ENCODE peak calls at places on chromosomes 6 and 20, in five cellular contexts. One of them, this sample, is unnamed.

GRCh38 chr6:8322659-8323058 is 112.7 kb downstream of the SLC35B3 start:
- DNase-seq in mucosa of descending colon: no peak
- DNase-seq in GM20000: no peak
- DNase-seq in choroid plexus epithelial cell: no peak
- DNase-seq in HFFc6: no peak
- DNase-seq in this sample: no peak

GRCh38 chr6:16182428-16182827 is 53.5 kb downstream of the MYLIP start:
- DNase-seq in mucosa of descending colon: no peak
- DNase-seq in GM20000: no peak
- DNase-seq in choroid plexus epithelial cell: no peak
- DNase-seq in HFFc6: no peak
- DNase-seq in this sample: no peak

GRCh38 chr6:149094156-149094555 is 223.4 kb upstream of the TAB2 start:
- DNase-seq in mucosa of descending colon: no peak
- DNase-seq in GM20000: no peak
- DNase-seq in choroid plexus epithelial cell: peak; percentile 56
- DNase-seq in HFFc6: peak; percentile 3
- DNase-seq in this sample: peak; percentile 26

GRCh38 chr20:18727032-18727508 is 86.5 kb upstream of the SCP2D1 start:
- DNase-seq in mucosa of descending colon: peak; percentile 40
- DNase-seq in GM20000: no peak
- DNase-seq in choroid plexus epithelial cell: no peak
- DNase-seq in HFFc6: no peak
- DNase-seq in this sample: no peak

GRCh38 chr6:48389146-48390043 is 278.4 kb upstream of the PTCHD4 start:
- DNase-seq in mucosa of descending colon: peak; percentile 64
- DNase-seq in GM20000: no peak
- DNase-seq in choroid plexus epithelial cell: no peak
- DNase-seq in HFFc6: no peak
- DNase-seq in this sample: peak; percentile 2

GRCh38 chr6:1797801-1798200 is 188.1 kb downstream of the FOXC1 start:
- DNase-seq in mucosa of descending colon: no peak
- DNase-seq in GM20000: no peak
- DNase-seq in choroid plexus epithelial cell: peak; percentile 61
- DNase-seq in HFFc6: peak; percentile 29
- DNase-seq in this sample: no peak

GRCh38 chr20:11438412-11438811 is 479.3 kb upstream of the BTBD3 start:
- DNase-seq in mucosa of descending colon: no peak
- DNase-seq in GM20000: no peak
- DNase-seq in choroid plexus epithelial cell: no peak
- DNase-seq in HFFc6: no peak
- DNase-seq in this sample: no peak

GRCh38 chr6:125952764-125953501 is 3.6 kb upstream of the HINT3 start:
- DNase-seq in mucosa of descending colon: peak; percentile 55
- DNase-seq in GM20000: peak; percentile 28
- DNase-seq in choroid plexus epithelial cell: peak; percentile 50
- DNase-seq in HFFc6: peak; percentile 33
- DNase-seq in this sample: peak; percentile 63

GRCh38 chr20:18750735-18751134 is 62.8 kb upstream of the SCP2D1 start:
- DNase-seq in mucosa of descending colon: no peak
- DNase-seq in GM20000: no peak
- DNase-seq in choroid plexus epithelial cell: no peak
- DNase-seq in HFFc6: no peak
- DNase-seq in this sample: no peak

GRCh38 chr6:54916858-54917257 is 70.3 kb downstream of the FAM83B start:
- DNase-seq in mucosa of descending colon: no peak
- DNase-seq in GM20000: no peak
- DNase-seq in choroid plexus epithelial cell: no peak
- DNase-seq in HFFc6: peak; percentile 50
- DNase-seq in this sample: peak; percentile 74

GRCh38 chr6:118719351-118720124 is 68.1 kb upstream of the CEP85L start:
- DNase-seq in mucosa of descending colon: no peak
- DNase-seq in GM20000: peak; percentile 42
- DNase-seq in choroid plexus epithelial cell: no peak
- DNase-seq in HFFc6: no peak
- DNase-seq in this sample: no peak

GRCh38 chr6:39808934-39809333 is 16.8 kb downstream of the DAAM2 start:
- DNase-seq in mucosa of descending colon: no peak
- DNase-seq in GM20000: no peak
- DNase-seq in choroid plexus epithelial cell: no peak
- DNase-seq in HFFc6: no peak
- DNase-seq in this sample: no peak

GRCh38 chr20:3045816-3046676 is at the start of gene MRPS26:
- DNase-seq in mucosa of descending colon: peak; percentile 94
- DNase-seq in GM20000: peak; percentile 97
- DNase-seq in choroid plexus epithelial cell: peak; percentile 83
- DNase-seq in HFFc6: peak; percentile 78
- DNase-seq in this sample: peak; percentile 87
- TF ChIP-seq CTCF in mucosa of descending colon: no peak
- TF ChIP-seq CTCF in GM20000: no peak
- TF ChIP-seq CTCF in choroid plexus epithelial cell: no peak
- TF ChIP-seq CTCF in HFFc6: no peak
- TF ChIP-seq CTCF in this sample: no peak

GRCh38 chr6:160048471-160048870 is 73.1 kb upstream of the SLC22A1 start:
- DNase-seq in mucosa of descending colon: no peak
- DNase-seq in GM20000: no peak
- DNase-seq in choroid plexus epithelial cell: no peak
- DNase-seq in HFFc6: no peak
- DNase-seq in this sample: no peak
- TF ChIP-seq CTCF in mucosa of descending colon: no peak
- TF ChIP-seq CTCF in GM20000: no peak
- TF ChIP-seq CTCF in choroid plexus epithelial cell: peak; percentile 18
- TF ChIP-seq CTCF in HFFc6: no peak
- TF ChIP-seq CTCF in this sample: no peak

GRCh38 chr20:45469336-45470261 is at the start of gene WFDC2:
- DNase-seq in mucosa of descending colon: peak; percentile 76
- DNase-seq in GM20000: no peak
- DNase-seq in choroid plexus epithelial cell: no peak
- DNase-seq in HFFc6: no peak
- DNase-seq in this sample: no peak
- TF ChIP-seq CTCF in mucosa of descending colon: no peak
- TF ChIP-seq CTCF in GM20000: no peak
- TF ChIP-seq CTCF in choroid plexus epithelial cell: no peak
- TF ChIP-seq CTCF in HFFc6: no peak
- TF ChIP-seq CTCF in this sample: no peak

GRCh38 chr20:1440024-1440423 is 26.6 kb downstream of the NSFL1C start:
- DNase-seq in mucosa of descending colon: no peak
- DNase-seq in GM20000: no peak
- DNase-seq in choroid plexus epithelial cell: peak; percentile 45
- DNase-seq in HFFc6: peak; percentile 21
- DNase-seq in this sample: peak; percentile 50
- TF ChIP-seq CTCF in mucosa of descending colon: no peak
- TF ChIP-seq CTCF in GM20000: peak; percentile 41
- TF ChIP-seq CTCF in choroid plexus epithelial cell: peak; percentile 69
- TF ChIP-seq CTCF in HFFc6: peak; percentile 73
- TF ChIP-seq CTCF in this sample: peak; percentile 39

DNA sequence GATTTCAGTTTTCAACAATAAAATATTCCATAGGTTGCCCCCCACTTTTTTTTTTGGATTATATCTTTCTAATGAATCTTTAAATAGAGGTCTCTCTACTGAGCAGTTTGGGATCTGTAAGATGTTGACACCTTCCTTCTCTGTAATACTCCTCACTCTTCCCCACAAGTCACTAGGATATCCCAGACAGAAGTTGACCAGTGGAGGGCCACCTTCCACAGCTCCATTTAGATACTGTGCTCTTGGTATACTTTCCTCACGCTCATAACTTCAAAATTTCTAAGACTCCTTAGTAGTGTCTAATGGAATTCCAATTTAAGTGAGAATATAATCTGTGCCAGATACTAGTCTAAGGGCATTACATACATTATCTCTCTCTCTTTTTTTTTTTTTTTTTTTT is 159.0 kb upstream of the BEND3 start:
- DNase-seq in mucosa of descending colon: no peak
- DNase-seq in GM20000: no peak
- DNase-seq in choroid plexus epithelial cell: no peak
- DNase-seq in HFFc6: no peak
- DNase-seq in this sample: no peak
- TF ChIP-seq CTCF in mucosa of descending colon: no peak
- TF ChIP-seq CTCF in GM20000: no peak
- TF ChIP-seq CTCF in choroid plexus epithelial cell: no peak
- TF ChIP-seq CTCF in HFFc6: no peak
- TF ChIP-seq CTCF in this sample: no peak

GRCh38 chr20:21436186-21436585 is 38.9 kb upstream of the NKX2-4 start:
- DNase-seq in mucosa of descending colon: no peak
- DNase-seq in GM20000: no peak
- DNase-seq in choroid plexus epithelial cell: peak; percentile 83
- DNase-seq in HFFc6: peak; percentile 90
- DNase-seq in this sample: peak; percentile 54
- TF ChIP-seq CTCF in mucosa of descending colon: no peak
- TF ChIP-seq CTCF in GM20000: no peak
- TF ChIP-seq CTCF in choroid plexus epithelial cell: no peak
- TF ChIP-seq CTCF in HFFc6: no peak
- TF ChIP-seq CTCF in this sample: no peak

DNA sequence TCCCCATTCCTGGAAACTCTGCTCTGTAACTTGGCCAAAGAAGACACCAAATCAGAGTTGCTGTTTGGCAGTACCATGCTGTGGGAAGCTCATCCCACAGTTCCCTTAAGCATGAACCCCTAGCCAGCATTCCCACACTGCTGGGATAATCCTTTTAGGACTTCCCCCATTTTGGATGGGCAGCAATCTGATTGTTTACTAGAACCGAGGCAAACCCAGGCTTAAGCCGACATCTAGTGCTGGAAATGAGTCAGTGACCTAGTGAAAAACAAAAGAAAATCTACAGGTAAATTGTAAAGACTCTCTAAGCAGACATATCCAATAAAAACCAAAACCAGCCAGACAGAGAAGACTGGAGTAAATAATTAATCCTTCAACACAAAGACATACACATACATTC is 5.2 kb downstream of the DNAH8 start:
- DNase-seq in mucosa of descending colon: no peak
- DNase-seq in GM20000: no peak
- DNase-seq in choroid plexus epithelial cell: peak; percentile 53
- DNase-seq in HFFc6: no peak
- DNase-seq in this sample: peak; percentile 19
- TF ChIP-seq CTCF in mucosa of descending colon: no peak
- TF ChIP-seq CTCF in GM20000: no peak
- TF ChIP-seq CTCF in choroid plexus epithelial cell: peak; percentile 38
- TF ChIP-seq CTCF in HFFc6: peak; percentile 29
- TF ChIP-seq CTCF in this sample: no peak

GRCh38 chr6:147389463-147389862 is 119.0 kb upstream of the SAMD5 start:
- DNase-seq in mucosa of descending colon: no peak
- DNase-seq in GM20000: no peak
- DNase-seq in choroid plexus epithelial cell: no peak
- DNase-seq in HFFc6: no peak
- DNase-seq in this sample: no peak

GRCh38 chr6:147384737-147385710 is 123.5 kb upstream of the SAMD5 start:
- DNase-seq in mucosa of descending colon: no peak
- DNase-seq in GM20000: no peak
- DNase-seq in choroid plexus epithelial cell: no peak
- DNase-seq in HFFc6: no peak
- DNase-seq in this sample: no peak

GRCh38 chr6:147392917-147393625 is 115.4 kb upstream of the SAMD5 start:
- DNase-seq in mucosa of descending colon: no peak
- DNase-seq in GM20000: no peak
- DNase-seq in choroid plexus epithelial cell: no peak
- DNase-seq in HFFc6: no peak
- DNase-seq in this sample: no peak

GRCh38 chr6:147395158-147395557 is 113.3 kb upstream of the SAMD5 start:
- DNase-seq in mucosa of descending colon: no peak
- DNase-seq in GM20000: no peak
- DNase-seq in choroid plexus epithelial cell: peak; percentile 57
- DNase-seq in HFFc6: no peak
- DNase-seq in this sample: no peak

GRCh38 chr6:147390909-147391536 is 117.5 kb upstream of the SAMD5 start:
- DNase-seq in mucosa of descending colon: no peak
- DNase-seq in GM20000: no peak
- DNase-seq in choroid plexus epithelial cell: peak; percentile 64
- DNase-seq in HFFc6: peak; percentile 13
- DNase-seq in this sample: peak; percentile 43
- TF ChIP-seq CTCF in mucosa of descending colon: no peak
- TF ChIP-seq CTCF in GM20000: no peak
- TF ChIP-seq CTCF in choroid plexus epithelial cell: peak; percentile 53
- TF ChIP-seq CTCF in HFFc6: peak; percentile 69
- TF ChIP-seq CTCF in this sample: peak; percentile 30

DNA sequence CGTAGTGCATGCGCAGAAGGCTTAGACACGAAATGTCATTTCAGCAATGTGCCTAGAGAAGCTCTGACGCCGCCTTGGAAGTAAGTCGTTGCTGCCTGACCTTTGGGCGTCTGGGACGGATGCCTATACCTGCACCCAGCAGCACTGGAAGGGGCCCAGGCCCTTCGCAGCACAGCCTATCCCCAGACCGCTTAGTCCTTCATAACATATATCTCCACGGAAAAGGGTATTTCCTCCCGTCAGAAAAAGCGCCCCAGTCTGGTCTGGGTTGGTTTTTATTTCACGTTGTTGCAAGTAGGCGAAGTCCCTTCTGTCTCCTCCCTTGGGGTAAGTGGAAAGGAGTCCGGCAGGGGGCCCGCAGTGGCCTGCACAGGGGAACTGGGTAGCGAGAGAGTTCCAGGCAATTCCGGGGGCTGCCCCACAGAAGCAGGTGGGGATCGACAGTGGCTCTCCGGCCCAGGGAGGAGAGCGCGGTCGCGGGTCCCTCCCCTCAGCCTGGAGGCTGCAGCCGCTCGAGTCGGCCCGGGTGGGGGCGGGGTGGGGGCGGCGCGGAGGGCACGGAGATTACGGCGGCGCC is 558 bp upstream of the EYA4 start:
- DNase-seq in mucosa of descending colon: no peak
- DNase-seq in GM20000: peak; percentile 32
- DNase-seq in choroid plexus epithelial cell: peak; percentile 30
- DNase-seq in HFFc6: no peak
- DNase-seq in this sample: no peak
- TF ChIP-seq CTCF in mucosa of descending colon: no peak
- TF ChIP-seq CTCF in GM20000: no peak
- TF ChIP-seq CTCF in choroid plexus epithelial cell: peak; percentile 28
- TF ChIP-seq CTCF in HFFc6: no peak
- TF ChIP-seq CTCF in this sample: no peak

DNA sequence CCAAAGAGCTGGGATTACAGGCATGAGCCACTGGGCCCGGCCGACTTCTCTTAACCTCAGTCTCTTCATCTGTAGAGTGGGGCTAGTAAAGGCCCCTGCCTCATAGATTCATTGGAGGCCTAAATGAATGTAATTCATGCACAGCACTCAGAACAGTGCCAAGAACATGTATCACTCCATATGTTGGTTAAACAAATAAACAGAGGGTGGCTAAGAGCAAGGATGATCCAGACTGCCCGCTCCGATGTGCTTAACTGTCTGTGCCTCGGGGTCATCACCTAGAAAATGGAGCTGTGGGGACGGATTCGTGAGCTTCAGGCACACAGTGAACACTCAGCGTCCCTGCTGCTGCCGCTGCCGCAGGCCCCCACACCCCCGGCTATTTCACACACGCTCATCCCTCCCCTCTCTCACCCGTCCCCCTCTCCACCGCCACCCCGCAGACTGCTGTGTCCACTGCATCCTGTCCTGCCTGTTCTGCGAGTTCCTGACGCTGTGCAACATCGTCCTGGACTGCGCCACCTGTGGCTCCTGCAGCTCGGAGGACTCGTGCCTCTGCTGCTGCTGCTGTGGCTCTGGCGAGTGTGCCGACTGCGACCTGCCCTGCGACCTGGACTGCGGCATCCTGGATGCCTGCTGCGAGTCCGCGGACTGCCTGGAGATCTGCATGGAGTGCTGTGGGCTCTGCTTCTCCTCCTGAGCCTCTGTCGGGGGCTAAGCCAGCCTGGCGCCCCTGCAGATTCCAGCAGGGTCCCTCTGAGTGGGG is 14.8 kb downstream of the MDFI start:
- DNase-seq in mucosa of descending colon: no peak
- DNase-seq in GM20000: no peak
- DNase-seq in choroid plexus epithelial cell: peak; percentile 50
- DNase-seq in HFFc6: no peak
- DNase-seq in this sample: no peak
- TF ChIP-seq CTCF in mucosa of descending colon: no peak
- TF ChIP-seq CTCF in GM20000: no peak
- TF ChIP-seq CTCF in choroid plexus epithelial cell: no peak
- TF ChIP-seq CTCF in HFFc6: no peak
- TF ChIP-seq CTCF in this sample: no peak

This sample was measured in MCF 10A.